ENCODE peak calls at places on chromosomes 1 and 21, in seven cellular contexts. M is IMR-90; W is psoas muscle; U is CD4-positive, CD25-positive, alpha-beta regulatory T cell; P is GM23248; K is BE2C; C is mammary epithelial cell. F is an unnamed sample.

GRCh38 chr1:74835046-74835445 is 102.1 kb downstream of the TYW3 start:
- DNase-seq in C (no peak), P (no peak), K (no peak), W (no peak), M (peak; percentile 85), U (no peak), F (no peak)

GRCh38 chr1:42784946-42785693 is at the start of gene TMEM269:
- DNase-seq in C (no peak), U (peak; percentile 74), M (no peak), W (peak; percentile 23), P (peak; percentile 44), K (peak; percentile 6), F (no peak)

GRCh38 chr1:46569909-46570725 is 18.7 kb upstream of the KNCN start:
- DNase-seq in C (no peak), U (no peak), M (peak; percentile 33), P (no peak), K (no peak), W (no peak), F (no peak)

GRCh38 chr1:157092831-157093230 is 6.8 kb downstream of the ETV3L start:
- DNase-seq in W (peak; percentile 45), K (no peak), P (no peak), U (no peak), M (no peak), C (no peak), F (no peak)

GRCh38 chr1:221775206-221775605 is 33.3 kb upstream of the DUSP10 start:
- DNase-seq in M (no peak), K (no peak), P (no peak), W (no peak), U (no peak), C (no peak), F (no peak)

GRCh38 chr1:174040387-174040786 is 18.2 kb upstream of the RC3H1 start:
- DNase-seq in M (peak; percentile 95), K (peak; percentile 42), P (peak; percentile 94), C (peak; percentile 89), U (no peak), W (no peak), F (no peak)

GRCh38 chr1:112938188-112938587 is 17.8 kb downstream of the SLC16A1 start:
- DNase-seq in W (no peak), P (no peak), K (no peak), M (peak; percentile 42), U (no peak), C (no peak), F (no peak)

GRCh38 chr1:47436979-47437517 is 796 bp upstream of the FOXD2 start:
- DNase-seq in K (no peak), U (no peak), C (peak; percentile 57), M (peak; percentile 29), W (no peak), P (peak; percentile 65), F (no peak)

GRCh38 chr1:53160924-53161378 is 18.5 kb upstream of the SLC1A7 start:
- DNase-seq in C (no peak), P (no peak), U (no peak), K (no peak), M (no peak), W (no peak), F (no peak)

GRCh38 chr1:228316589-228317387 is 89.8 kb downstream of the TRIM11 start:
- DNase-seq in W (no peak), U (no peak), C (no peak), K (peak; percentile 8), P (no peak), M (no peak), F (no peak)

GRCh38 chr1:6534248-6534647 is 20.1 kb downstream of the NOL9 start:
- DNase-seq in K (no peak), C (no peak), P (no peak), U (no peak), W (peak; percentile 23), M (no peak), F (no peak)

GRCh38 chr1:6873298-6874015 is 88.2 kb downstream of the CAMTA1 start:
- DNase-seq in K (no peak), W (no peak), C (no peak), M (peak; percentile 59), U (no peak), P (no peak), F (no peak)

DNA sequence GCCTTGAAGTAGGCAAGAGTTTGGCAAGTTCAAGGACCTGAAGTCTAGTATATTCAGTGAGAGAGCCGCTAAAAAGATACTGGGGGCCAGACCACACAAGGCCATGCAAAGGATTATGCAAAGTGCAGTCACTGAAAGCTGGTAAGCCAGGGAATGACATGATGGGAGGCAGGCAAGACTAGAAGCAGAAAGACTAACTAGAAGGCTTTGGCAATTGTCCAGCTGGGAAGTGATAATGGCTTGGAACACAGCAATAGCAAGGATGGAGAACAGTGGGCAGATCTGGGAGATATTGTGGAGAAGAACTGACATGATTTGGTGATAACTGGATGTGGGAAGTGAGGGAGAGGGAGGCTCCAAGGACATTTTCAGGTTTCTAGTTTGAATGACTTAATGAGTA is 85.7 kb downstream of the TM2D1 start:
- DNase-seq in C (no peak), P (no peak), K (peak; percentile 7), W (no peak), U (no peak), M (no peak), F (no peak)
- H3K4me3 ChIP-seq in C (no peak overlapping the region), P (no peak overlapping the region), K (no peak overlapping the region), W (no peak overlapping the region), U (no peak overlapping the region), M (no peak overlapping the region), F (no peak overlapping the region)

GRCh38 chr1:116389705-116390104 is 16.7 kb downstream of the ATP1A1 start:
- DNase-seq in M (no peak), C (no peak), W (no peak), K (no peak), U (no peak), P (no peak), F (no peak)
- H3K36me3 ChIP-seq in M (peaks cover 51% of the 10 kb centered on the region), C (peaks cover 82% of the 10 kb centered on the region), W (peaks cover 40% of the 10 kb centered on the region), K (peaks cover 99% of the 10 kb centered on the region), U (peaks cover 97% of the 10 kb centered on the region), P (peaks cover 88% of the 10 kb centered on the region), F (peaks cover 97% of the 10 kb centered on the region)

DNA sequence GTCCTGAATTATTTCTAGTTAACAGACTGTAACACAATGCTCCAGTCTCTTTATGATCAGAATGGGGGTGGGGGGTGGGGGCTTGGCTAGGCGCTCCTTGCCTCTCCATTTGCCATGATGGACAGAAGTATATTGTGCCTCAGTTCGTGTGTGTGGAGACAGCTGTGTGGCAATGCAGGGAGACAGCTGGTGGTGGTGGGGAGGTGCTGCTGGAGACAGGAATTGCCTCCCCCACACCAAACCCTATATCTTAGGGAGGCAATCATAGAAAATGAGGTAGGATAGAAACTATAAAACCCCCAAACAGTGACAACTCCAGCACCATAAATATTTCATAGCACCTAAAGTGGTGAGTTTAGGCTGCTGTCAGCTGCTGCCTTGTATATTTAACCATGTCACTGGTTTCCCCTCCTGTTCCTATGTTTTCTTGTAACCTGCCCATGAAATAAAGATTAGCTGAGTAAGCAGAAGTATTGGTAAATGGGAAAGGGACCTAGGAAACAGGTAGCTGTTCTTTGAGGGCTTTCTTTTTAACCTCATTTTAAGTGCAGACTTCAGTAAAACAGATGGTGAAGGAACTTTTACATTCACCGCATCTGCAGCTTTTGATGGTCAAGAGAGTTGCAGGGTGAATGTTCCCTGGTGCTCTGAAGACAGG is 3.4 kb downstream of the PLXNA2 start:
- DNase-seq in W (no peak), M (no peak), C (no peak), U (no peak), K (no peak), P (no peak), F (no peak)
- H3K4me3 ChIP-seq in W (peak overlapping the region; percentile 84), M (no peak overlapping the region), C (no peak overlapping the region), U (no peak overlapping the region), K (peak overlapping the region; percentile 84), P (no peak overlapping the region), F (no peak overlapping the region)

GRCh38 chr1:28578696-28579218 is 13.3 kb upstream of the RAB42 start:
- DNase-seq in U (no peak), P (no peak), M (no peak), K (no peak), C (no peak), W (no peak), F (no peak)
- H3K36me3 ChIP-seq in U (peaks cover 42% of the 10 kb centered on the region), P (peaks cover 29% of the 10 kb centered on the region), M (peaks cover 42% of the 10 kb centered on the region), K (peaks cover 36% of the 10 kb centered on the region), C (peaks cover 34% of the 10 kb centered on the region), W (peaks cover 7% of the 10 kb centered on the region), F (peaks cover 56% of the 10 kb centered on the region)

DNA sequence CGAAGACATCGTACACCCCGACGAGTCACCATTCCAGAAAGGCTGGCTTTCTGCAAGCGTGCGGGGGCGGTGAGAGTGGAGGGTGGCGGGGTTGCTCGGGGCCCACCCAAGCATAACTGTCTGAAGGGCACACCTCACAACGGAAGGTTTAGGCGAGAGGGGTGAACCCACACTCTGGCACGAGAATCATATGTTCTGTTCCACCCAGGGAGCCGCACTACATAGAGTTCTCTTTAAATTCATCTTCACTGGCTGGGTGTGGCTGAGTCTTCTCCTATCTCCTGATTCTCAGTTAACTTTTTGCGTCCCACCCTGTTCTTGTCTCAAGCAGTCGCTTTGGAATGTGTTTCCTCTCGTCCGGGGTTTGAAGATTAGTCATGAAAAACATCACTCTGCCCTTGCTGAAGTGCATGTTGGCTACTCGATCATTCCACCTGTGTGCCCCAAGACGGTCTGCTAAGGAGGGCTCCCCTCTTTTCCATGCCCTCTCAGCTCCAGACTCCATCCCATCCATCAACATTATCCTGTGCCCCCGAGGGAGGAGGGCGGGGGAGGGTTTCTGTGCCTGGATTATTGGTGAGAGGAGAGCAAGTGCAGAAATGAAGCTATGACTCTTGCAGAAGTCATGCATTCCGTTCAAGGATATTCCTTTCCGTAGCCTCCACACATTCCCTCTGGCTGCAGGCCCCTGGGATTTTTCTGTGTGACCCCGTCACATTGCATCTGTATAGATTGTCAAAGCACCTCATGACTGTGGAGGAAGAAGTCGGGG is 53.5 kb upstream of the CD34 start:
- DNase-seq in W (no peak), U (no peak), M (no peak), K (no peak), C (no peak), P (peak; percentile 70), F (no peak)
- H3K4me3 ChIP-seq in W (peak overlapping the region; percentile 78), U (no peak overlapping the region), M (no peak overlapping the region), K (no peak overlapping the region), C (no peak overlapping the region), P (peak overlapping the region; percentile 70), F (no peak overlapping the region)

DNA sequence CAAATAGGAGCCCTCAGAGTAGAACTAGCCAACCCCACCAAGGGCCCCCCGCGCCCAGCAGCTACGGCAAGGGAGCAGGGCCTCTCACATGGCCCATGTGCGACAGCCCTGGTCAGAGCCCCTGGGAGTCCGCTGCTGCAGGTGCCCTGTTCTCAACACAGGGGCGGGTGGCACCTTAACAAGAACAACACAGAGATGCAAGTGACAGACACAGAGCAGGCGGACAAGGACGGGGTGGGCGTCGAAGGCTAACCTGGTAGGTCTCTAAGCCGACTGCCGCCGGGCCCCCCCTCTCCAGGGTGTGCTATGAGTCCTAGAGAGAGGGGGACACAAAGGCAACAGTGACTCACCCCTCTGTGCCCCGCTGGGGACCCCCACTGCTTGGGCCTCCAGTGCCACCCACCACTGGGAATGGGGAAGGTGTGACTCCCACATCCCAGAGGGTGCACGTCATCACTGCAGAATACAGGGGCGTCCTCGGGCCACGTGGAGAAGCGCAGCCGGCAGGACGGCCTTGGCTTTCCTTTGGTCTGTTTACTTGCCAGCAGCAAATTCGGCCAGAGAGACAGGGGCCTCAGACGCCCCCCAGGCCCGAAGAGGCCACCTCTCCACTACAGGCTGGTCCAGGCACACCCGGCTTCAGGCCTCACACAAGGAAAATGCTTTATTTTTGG is 44.8 kb downstream of the PRDM15 start:
- DNase-seq in U (no peak), W (no peak), C (no peak), K (no peak), P (no peak), M (no peak), F (no peak)
- H3K36me3 ChIP-seq in U (peaks cover 54% of the 10 kb centered on the region), W (no peaks in the 10 kb centered on the region), C (no peaks in the 10 kb centered on the region), K (peaks cover 15% of the 10 kb centered on the region), P (no peaks in the 10 kb centered on the region), M (peaks cover 22% of the 10 kb centered on the region), F (peaks cover 18% of the 10 kb centered on the region)